ENCODE peak calls at places on chromosome 11, in seven cellular contexts. V is PC-3, C is GM23248, L is neural progenitor cell, U is MM.1S, D is HCT116, X is GM23338. T is an unnamed sample.

GRCh38 chr11:2440646-2441045 is 3.7 kb downstream of the TRPM5 start:
- DNase-seq in V (no peak), C (no peak), L (no peak), U (no peak), D (no peak), X (no peak), T (no peak)

GRCh38 chr11:12426176-12426575 is 48.8 kb downstream of the PARVA start:
- DNase-seq in V (no peak), C (no peak), L (no peak), U (no peak), D (no peak), X (no peak), T (no peak)

GRCh38 chr11:82718307-82718706 is 15.4 kb downstream of the FAM181B start:
- DNase-seq in V (peak; percentile 76), C (peak; percentile 82), L (peak; percentile 80), U (peak; percentile 61), D (peak; percentile 19), X (peak; percentile 85), T (peak; percentile 78)

GRCh38 chr11:74018331-74019005 is 9.6 kb upstream of the UCP3 start:
- DNase-seq in V (peak; percentile 88), C (peak; percentile 91), L (no peak), U (no peak), D (no peak), X (no peak), T (peak; percentile 84)

GRCh38 chr11:116454020-116454645 is 318.7 kb downstream of the BUD13 start:
- DNase-seq in V (peak; percentile 52), C (peak; percentile 68), L (peak; percentile 60), U (peak; percentile 41), D (no peak), X (peak; percentile 80), T (peak; percentile 71)

GRCh38 chr11:20238712-20239111 is 78.4 kb upstream of the DBX1 start:
- DNase-seq in V (no peak), C (no peak), L (no peak), U (no peak), D (no peak), X (no peak), T (peak; percentile 19)

GRCh38 chr11:46210133-46210636 is 67.3 kb upstream of the CREB3L1 start:
- DNase-seq in V (peak; percentile 19), C (peak; percentile 95), L (no peak), U (peak; percentile 77), D (no peak), X (no peak), T (no peak)

GRCh38 chr11:2742201-2742600 is 42.4 kb upstream of the KCNQ1OT1 start:
- DNase-seq in V (no peak), C (no peak), L (no peak), U (no peak), D (no peak), X (no peak), T (no peak)

GRCh38 chr11:1554981-1555712 is 16.9 kb downstream of the DUSP8 start:
- DNase-seq in V (no peak), C (no peak), L (no peak), U (no peak), D (no peak), X (no peak), T (no peak)

GRCh38 chr11:88579466-88579865 is 241.9 kb upstream of the CTSC start:
- DNase-seq in V (no peak), C (no peak), L (peak; percentile 3), U (no peak), D (no peak), X (no peak), T (no peak)

GRCh38 chr11:82730286-82730685 is 3.4 kb downstream of the FAM181B start:
- DNase-seq in V (no peak), C (no peak), L (no peak), U (no peak), D (no peak), X (no peak), T (no peak)

GRCh38 chr11:73859671-73860070 is 17.0 kb downstream of the COA4 start:
- DNase-seq in V (no peak), C (peak; percentile 24), L (no peak), U (no peak), D (no peak), X (no peak), T (no peak)

GRCh38 chr11:60906132-60906972 is at the start of gene PRPF19:
- DNase-seq in V (peak; percentile 100), C (peak; percentile 97), L (peak; percentile 98), U (peak; percentile 99), D (peak; percentile 91), X (peak; percentile 99), T (peak; percentile 97)

GRCh38 chr11:45142241-45142885 is 4.1 kb upstream of the PRDM11 start:
- DNase-seq in V (no peak), C (peak; percentile 59), L (no peak), U (no peak), D (no peak), X (no peak), T (no peak)
- TF ChIP-seq EZH2 in V (no peak), C (no peak), L (no peak), U (no peak), D (no peak), X (no peak), T (no peak)

GRCh38 chr11:3955299-3955665 is 99.8 kb downstream of the STIM1 start:
- DNase-seq in V (peak; percentile 90), C (no peak), L (no peak), U (no peak), D (no peak), X (no peak), T (no peak)

GRCh38 chr11:3952715-3953114 is 97.3 kb downstream of the STIM1 start:
- DNase-seq in V (no peak), C (no peak), L (no peak), U (no peak), D (no peak), X (no peak), T (no peak)

GRCh38 chr11:3953327-3953726 is 97.9 kb downstream of the STIM1 start:
- DNase-seq in V (peak; percentile 12), C (no peak), L (no peak), U (no peak), D (no peak), X (no peak), T (no peak)

GRCh38 chr11:3956038-3956437 is 100.6 kb downstream of the STIM1 start:
- DNase-seq in V (no peak), C (no peak), L (no peak), U (no peak), D (no peak), X (no peak), T (no peak)

GRCh38 chr11:3954448-3955298 is 99.2 kb downstream of the STIM1 start:
- DNase-seq in V (peak; percentile 80), C (peak; percentile 51), L (no peak), U (no peak), D (no peak), X (no peak), T (no peak)
- H3K4me1 ChIP-seq in V (peaks cover 44% of the 10 kb centered on the region), C (peaks cover 22% of the 10 kb centered on the region), L (peaks cover 17% of the 10 kb centered on the region), U (peaks cover 55% of the 10 kb centered on the region), D (no peaks in the 10 kb centered on the region), X (no peaks in the 10 kb centered on the region), T (peaks cover 4% of the 10 kb centered on the region)

GRCh38 chr11:67415501-67416304 is at the start of gene CARNS1:
- DNase-seq in V (no peak), C (peak; percentile 40), L (peak; percentile 38), U (no peak), D (no peak), X (peak; percentile 69), T (peak; percentile 40)

GRCh38 chr11:67418476-67419281 is 3.2 kb downstream of the CARNS1 start:
- DNase-seq in V (no peak), C (no peak), L (no peak), U (peak; percentile 43), D (no peak), X (no peak), T (no peak)

GRCh38 chr11:67417425-67417824 is 1.9 kb downstream of the CARNS1 start:
- DNase-seq in V (no peak), C (no peak), L (no peak), U (no peak), D (no peak), X (no peak), T (no peak)

GRCh38 chr11:67419330-67420049 is 4.0 kb downstream of the CARNS1 start:
- DNase-seq in V (no peak), C (no peak), L (no peak), U (no peak), D (no peak), X (no peak), T (no peak)

GRCh38 chr11:67416416-67417335 is 1.2 kb downstream of the CARNS1 start:
- DNase-seq in V (peak; percentile 34), C (peak; percentile 37), L (no peak), U (no peak), D (no peak), X (peak; percentile 36), T (peak; percentile 49)
- TF ChIP-seq EZH2phosphoT487 in V (no peak), C (no peak), L (no peak), U (no peak), D (no peak), X (no peak), T (no peak)

DNA sequence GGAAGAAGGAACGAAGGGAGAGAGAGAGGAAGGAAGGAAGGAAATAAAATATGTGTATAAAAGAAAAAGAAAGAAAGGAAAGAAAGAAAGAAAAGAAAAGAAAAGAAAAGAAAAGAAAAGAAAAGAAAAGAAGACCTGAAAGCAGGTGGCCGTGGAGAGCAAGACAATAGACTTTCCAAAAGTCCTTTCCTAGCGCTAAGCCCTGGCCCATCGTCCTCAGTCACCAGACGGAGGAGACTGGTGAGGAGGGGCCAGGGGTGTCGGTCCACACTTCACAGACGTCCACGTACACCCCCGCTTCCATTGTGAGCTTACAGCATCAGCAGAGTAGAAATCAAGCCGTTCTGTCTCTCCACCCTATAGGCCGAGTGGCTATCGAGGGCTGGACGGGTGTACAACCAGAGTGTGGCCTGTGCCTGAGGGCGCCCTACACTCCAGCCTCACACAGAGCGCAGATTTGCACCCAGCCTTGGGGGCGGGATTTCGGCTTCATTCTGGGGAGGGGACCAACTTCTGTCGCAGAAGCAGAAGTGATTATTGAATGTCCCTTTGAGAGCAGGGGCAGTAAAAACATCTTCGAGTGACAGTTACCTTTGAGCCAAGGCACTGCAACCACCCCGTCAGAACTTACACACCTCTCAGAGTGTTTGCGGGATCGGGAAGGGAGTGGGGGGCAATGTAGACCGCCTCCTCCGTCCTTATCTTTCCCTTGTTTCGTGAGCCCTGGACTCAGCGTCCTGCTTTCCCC is 2.0 kb upstream of the BSX start:
- DNase-seq in V (no peak), C (no peak), L (peak; percentile 43), U (no peak), D (no peak), X (peak; percentile 40), T (no peak)
- TF ChIP-seq EZH2 in V (no peak), C (peak; percentile 55), L (no peak), U (no peak), D (no peak), X (peak; percentile 54), T (no peak)

GRCh38 chr11:35083181-35084061 is 55.5 kb upstream of the CD44 start:
- DNase-seq in V (peak; percentile 57), C (peak; percentile 99), L (peak; percentile 6), U (peak; percentile 23), D (peak; percentile 46), X (peak; percentile 37), T (peak; percentile 60)
- H3K4me1 ChIP-seq in V (peaks cover 40% of the 10 kb centered on the region), C (peaks cover 38% of the 10 kb centered on the region), L (no peaks in the 10 kb centered on the region), U (peaks cover 45% of the 10 kb centered on the region), D (peaks cover 31% of the 10 kb centered on the region), X (no peaks in the 10 kb centered on the region), T (peaks cover 3% of the 10 kb centered on the region)

T was measured in hepatocyte.